ENCODE peak calls at places on chromosomes 7 and 10, in seven cellular contexts. J, S, I, N, G, Q and L are unnamed samples.

GRCh38 chr7:1085910-1086421 is 1.9 kb upstream of the GPER1 start:
- DNase-seq in J (no peak), S (no peak), I (no peak), N (no peak), G (peak; percentile 55), Q (no peak), L (no peak)

GRCh38 chr10:566241-566885 is 123.1 kb downstream of the DIP2C start:
- DNase-seq in J (no peak), S (no peak), I (no peak), N (no peak), G (no peak), Q (no peak), L (no peak)

GRCh38 chr10:97321807-97322195 is 2.7 kb downstream of the FRAT1 start:
- DNase-seq in J (no peak), S (no peak), I (no peak), N (no peak), G (no peak), Q (no peak), L (no peak)

GRCh38 chr10:60954045-60954444 is 10.1 kb upstream of the RHOBTB1 start:
- DNase-seq in J (no peak), S (no peak), I (no peak), N (no peak), G (no peak), Q (no peak), L (no peak)

GRCh38 chr7:129990403-129991192 is 37.8 kb upstream of the UBE2H start:
- DNase-seq in J (no peak), S (no peak), I (peak; percentile 51), N (no peak), G (peak; percentile 25), Q (no peak), L (no peak)

GRCh38 chr7:110541962-110542361 is 549.0 kb upstream of the LRRN3 start:
- DNase-seq in J (no peak), S (no peak), I (no peak), N (no peak), G (peak; percentile 67), Q (no peak), L (no peak)

GRCh38 chr10:79310911-79311573 is 36.2 kb upstream of the PPIF start:
- DNase-seq in J (peak; percentile 41), S (no peak), I (no peak), N (no peak), G (no peak), Q (no peak), L (no peak)

GRCh38 chr10:131708225-131708624 is 192.6 kb upstream of the PPP2R2D start:
- DNase-seq in J (no peak), S (no peak), I (no peak), N (no peak), G (no peak), Q (no peak), L (no peak)

GRCh38 chr7:79923953-79924352 is 210.7 kb upstream of the GNAI1 start:
- DNase-seq in J (no peak), S (no peak), I (no peak), N (no peak), G (peak; percentile 75), Q (no peak), L (no peak)

GRCh38 chr7:32299133-32299702 is 191.0 kb downstream of the LSM5 start:
- DNase-seq in J (peak; percentile 56), S (peak; percentile 22), I (no peak), N (no peak), G (no peak), Q (peak; percentile 39), L (peak; percentile 72)

GRCh38 chr10:79246606-79247275 is 100.5 kb upstream of the PPIF start:
- DNase-seq in J (peak; percentile 41), S (no peak), I (no peak), N (peak; percentile 92), G (no peak), Q (peak; percentile 72), L (peak; percentile 90)

GRCh38 chr10:26781797-26782196 is 79.0 kb downstream of the ABI1 start:
- DNase-seq in J (no peak), S (no peak), I (no peak), N (no peak), G (peak; percentile 38), Q (no peak), L (no peak)

GRCh38 chr7:4227105-4228010 is 454.7 kb upstream of the FOXK1 start:
- DNase-seq in J (no peak), S (no peak), I (no peak), N (no peak), G (no peak), Q (no peak), L (no peak)

GRCh38 chr7:121153411-121153810 is 164.9 kb downstream of the CPED1 start:
- DNase-seq in J (no peak), S (no peak), I (no peak), N (no peak), G (no peak), Q (no peak), L (no peak)

GRCh38 chr7:130831817-130832481 is 97.9 kb upstream of the KLF14 start:
- DNase-seq in J (no peak), S (peak; percentile 31), I (peak; percentile 32), N (no peak), G (peak; percentile 67), Q (no peak), L (no peak)

GRCh38 chr10:34194259-34194658 is 620.8 kb downstream of the PARD3 start:
- DNase-seq in J (no peak), S (no peak), I (no peak), N (no peak), G (peak; percentile 88), Q (no peak), L (no peak)

GRCh38 chr7:119963654-119964053 is 309.3 kb upstream of the KCND2 start:
- DNase-seq in J (no peak), S (no peak), I (no peak), N (no peak), G (no peak), Q (no peak), L (no peak)

GRCh38 chr7:19665399-19666008 is 43.3 kb downstream of the POLR1F start:
- DNase-seq in J (no peak), S (peak; percentile 28), I (peak; percentile 7), N (no peak), G (peak; percentile 50), Q (no peak), L (no peak)

GRCh38 chr10:30974355-30974754 is 57.3 kb downstream of the ZNF438 start:
- DNase-seq in J (no peak), S (no peak), I (no peak), N (no peak), G (no peak), Q (no peak), L (no peak)

GRCh38 chr10:30977385-30977784 is 54.3 kb downstream of the ZNF438 start:
- DNase-seq in J (no peak), S (no peak), I (no peak), N (no peak), G (peak; percentile 47), Q (no peak), L (no peak)

GRCh38 chr10:30970760-30971460 is 60.8 kb downstream of the ZNF438 start:
- DNase-seq in J (no peak), S (no peak), I (no peak), N (no peak), G (peak; percentile 31), Q (no peak), L (no peak)

GRCh38 chr10:30973737-30974136 is 57.9 kb downstream of the ZNF438 start:
- DNase-seq in J (no peak), S (no peak), I (no peak), N (no peak), G (no peak), Q (no peak), L (no peak)

DNA sequence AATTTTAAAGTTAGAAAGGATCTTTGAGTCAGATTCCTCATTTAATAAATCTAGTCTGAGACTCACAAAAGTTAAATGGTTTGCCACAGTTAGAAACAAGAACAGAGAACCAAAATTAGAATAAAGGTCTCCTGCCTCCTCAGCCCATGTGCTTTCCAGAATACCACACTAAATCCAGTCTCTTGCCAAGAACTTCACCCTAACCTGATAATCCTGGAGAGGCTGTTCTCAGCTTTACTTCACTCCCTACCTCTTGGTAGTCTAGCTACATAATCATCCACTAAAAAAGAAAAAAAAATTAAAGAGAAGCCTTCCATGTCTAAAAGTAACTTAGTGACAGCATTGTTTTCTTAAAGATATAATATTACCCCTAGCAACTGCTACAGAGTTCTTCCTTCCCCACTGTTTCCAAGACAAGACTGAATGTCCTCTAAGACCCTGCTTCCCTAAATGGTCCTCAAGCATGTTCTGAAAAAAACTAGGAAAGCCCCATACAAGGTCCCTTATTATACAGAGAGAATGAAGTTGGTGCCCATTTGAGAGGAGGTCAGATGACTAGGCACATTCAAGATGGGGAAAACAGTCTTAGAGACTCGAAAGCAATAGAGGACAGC is 56.8 kb downstream of the ZNF438 start:
- DNase-seq in J (no peak), S (no peak), I (no peak), N (no peak), G (no peak), Q (no peak), L (no peak)
- H3K4me3 ChIP-seq in J (no peak overlapping the region), S (no peak overlapping the region), I (no peak overlapping the region), N (no peak overlapping the region), G (no peak overlapping the region), Q (no peak overlapping the region), L (no peak overlapping the region)

GRCh38 chr7:114086906-114087651 is 168.3 kb upstream of the PPP1R3A start:
- DNase-seq in J (no peak), S (peak; percentile 8), I (no peak), N (peak; percentile 69), G (peak; percentile 19), Q (peak; percentile 24), L (peak; percentile 17)
- TF ChIP-seq POLR2A in J (no peak), S (no peak), I (no peak), N (no peak), G (no peak), Q (no peak), L (no peak)

GRCh38 chr10:121592155-121592890 is 5.9 kb downstream of the FGFR2 start:
- DNase-seq in J (no peak), S (peak; percentile 56), I (no peak), N (peak; percentile 42), G (no peak), Q (no peak), L (no peak)

GRCh38 chr10:121594076-121594475 is 4.2 kb downstream of the FGFR2 start:
- DNase-seq in J (no peak), S (no peak), I (no peak), N (peak; percentile 57), G (no peak), Q (no peak), L (no peak)

GRCh38 chr10:121594623-121595320 is 3.5 kb downstream of the FGFR2 start:
- DNase-seq in J (no peak), S (no peak), I (no peak), N (peak; percentile 29), G (no peak), Q (no peak), L (no peak)

GRCh38 chr10:121593676-121594075 is 4.6 kb downstream of the FGFR2 start:
- DNase-seq in J (no peak), S (no peak), I (no peak), N (peak; percentile 61), G (no peak), Q (no peak), L (no peak)

GRCh38 chr10:121593267-121593666 is 5.0 kb downstream of the FGFR2 start:
- DNase-seq in J (no peak), S (no peak), I (no peak), N (peak; percentile 65), G (no peak), Q (no peak), L (no peak)
- H3K4me1 ChIP-seq in J (peaks cover 8% of the 10 kb centered on the region), S (peaks cover 9% of the 10 kb centered on the region), I (peaks cover 27% of the 10 kb centered on the region), N (peaks cover 66% of the 10 kb centered on the region), G (no peaks in the 10 kb centered on the region), Q (no peaks in the 10 kb centered on the region), L (peaks cover 9% of the 10 kb centered on the region)

DNA sequence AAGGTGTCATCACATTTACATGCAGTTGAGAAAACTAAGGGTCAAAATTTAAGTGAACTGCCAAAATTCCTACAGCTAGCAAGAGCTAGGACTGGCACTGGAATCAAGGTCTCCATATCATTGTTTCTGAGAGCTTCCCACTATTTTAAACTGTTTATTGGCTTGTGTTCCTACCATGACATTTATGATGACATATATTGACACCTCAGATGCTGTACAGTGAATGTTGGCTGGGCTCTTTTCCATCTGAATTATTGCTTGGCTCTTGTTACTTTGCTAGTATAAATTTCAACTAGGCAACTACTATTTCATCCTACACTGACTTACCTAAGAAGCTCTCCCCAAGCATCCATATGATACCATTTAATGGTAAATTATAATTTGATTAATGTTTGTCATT is 2.0 kb downstream of the THSD7A start:
- DNase-seq in J (no peak), S (no peak), I (no peak), N (no peak), G (no peak), Q (no peak), L (no peak)
- H3K4me3 ChIP-seq in J (no peak overlapping the region), S (peak overlapping the region; percentile 54), I (no peak overlapping the region), N (no peak overlapping the region), G (no peak overlapping the region), Q (no peak overlapping the region), L (peak overlapping the region; percentile 82)